ENCODE peak calls at places on chromosomes 6 and 20, in nine cellular contexts. I is A673; G is A549; D is pancreas; M is sigmoid colon; C is uterus; A is brain microvascular endothelial cell; W is CD8-positive, alpha-beta T cell; U is heart right ventricle. O is an unnamed sample.

GRCh38 chr6:162733489-162733888 is 5.7 kb downstream of the PACRG start:
- DNase-seq in U (no peak), W (no peak), G (no peak), D (no peak), I (no peak), M (no peak), A (no peak), C (no peak), O (no peak)

GRCh38 chr6:125750692-125751333 is 1.4 kb downstream of the HEY2 start:
- DNase-seq in M (no peak), W (no peak), D (no peak), A (no peak), U (no peak), C (no peak), I (no peak), G (no peak), O (no peak)

GRCh38 chr6:80639243-80639642 is 532.8 kb downstream of the BCKDHB start:
- DNase-seq in I (peak; percentile 10), U (no peak), G (peak; percentile 19), W (no peak), A (no peak), D (no peak), C (no peak), M (no peak), O (no peak)

GRCh38 chr6:150685860-150686259 is 86.2 kb downstream of the PLEKHG1 start:
- DNase-seq in I (peak; percentile 48), D (no peak), W (peak; percentile 33), A (no peak), C (peak; percentile 28), U (peak; percentile 36), G (peak; percentile 28), M (no peak), O (no peak)

GRCh38 chr6:26286168-26286854 is 78.7 kb upstream of the BTN3A2 start:
- DNase-seq in G (peak; percentile 70), W (peak; percentile 82), A (peak; percentile 42), C (peak; percentile 76), M (peak; percentile 88), D (peak; percentile 82), I (peak; percentile 78), U (peak; percentile 44), O (peak; percentile 14)

GRCh38 chr6:10465633-10466499 is 51.0 kb upstream of the TFAP2A start:
- DNase-seq in C (no peak), A (peak; percentile 56), W (peak; percentile 9), D (no peak), M (no peak), U (no peak), I (peak; percentile 67), G (peak; percentile 72), O (no peak)

GRCh38 chr6:110509617-110510231 is 33.3 kb upstream of the SLC22A16 start:
- DNase-seq in M (no peak), G (peak; percentile 66), I (no peak), A (peak; percentile 97), W (no peak), U (no peak), C (peak; percentile 25), D (no peak), O (no peak)

GRCh38 chr6:94272327-94272726 is 853.0 kb upstream of the EPHA7 start:
- DNase-seq in I (no peak), M (no peak), U (no peak), C (no peak), W (no peak), D (no peak), G (no peak), A (no peak), O (no peak)

GRCh38 chr6:2155206-2155605 is 90.2 kb downstream of the GMDS start:
- DNase-seq in D (no peak), G (no peak), M (no peak), C (no peak), A (no peak), I (no peak), U (no peak), W (no peak), O (no peak)

GRCh38 chr6:13156381-13156780 is 172.0 kb downstream of the TBC1D7 start:
- DNase-seq in W (no peak), G (no peak), C (no peak), A (no peak), U (no peak), M (no peak), I (no peak), D (no peak), O (no peak)

GRCh38 chr6:106197441-106197840 is 111.3 kb downstream of the PRDM1 start:
- DNase-seq in M (no peak), I (peak; percentile 1), C (no peak), G (no peak), D (no peak), A (no peak), W (no peak), U (no peak), O (no peak)

GRCh38 chr6:161133973-161134372 is 139.9 kb downstream of the AGPAT4 start:
- DNase-seq in W (no peak), U (no peak), D (no peak), I (no peak), G (no peak), C (no peak), A (no peak), M (no peak), O (no peak)

GRCh38 chr6:15331629-15332241 is 85.9 kb downstream of the JARID2 start:
- DNase-seq in G (no peak), W (no peak), C (no peak), U (no peak), I (no peak), M (no peak), A (no peak), D (no peak), O (no peak)

GRCh38 chr6:15332441-15332840 is 86.6 kb downstream of the JARID2 start:
- DNase-seq in I (no peak), G (no peak), C (no peak), U (no peak), A (no peak), W (no peak), D (no peak), M (no peak), O (no peak)

GRCh38 chr6:15331143-15331542 is 85.3 kb downstream of the JARID2 start:
- DNase-seq in G (no peak), I (no peak), D (no peak), W (no peak), U (no peak), C (no peak), A (no peak), M (no peak), O (no peak)

GRCh38 chr6:15329154-15329781 is 83.4 kb downstream of the JARID2 start:
- DNase-seq in D (no peak), I (peak; percentile 85), M (no peak), G (no peak), C (no peak), A (peak; percentile 95), W (no peak), U (no peak), O (no peak)

GRCh38 chr6:15330174-15330934 is 84.5 kb downstream of the JARID2 start:
- DNase-seq in G (no peak), I (no peak), D (no peak), U (no peak), C (no peak), W (no peak), M (no peak), A (no peak), O (no peak)
- H3K27ac ChIP-seq in G (no peak overlapping the region), I (no peak overlapping the region), D (no peak overlapping the region), U (no peak overlapping the region), C (no peak overlapping the region), W (no peak overlapping the region), M (no peak overlapping the region), A (peak overlapping the region; percentile 30), O (no peak overlapping the region)

GRCh38 chr6:27862396-27863061 is 49.7 kb downstream of the OR2B2 start:
- DNase-seq in D (no peak), A (no peak), G (no peak), C (no peak), W (no peak), I (no peak), U (no peak), M (no peak), O (no peak)
- H3K27ac ChIP-seq in D (no peak overlapping the region), A (no peak overlapping the region), G (no peak overlapping the region), C (no peak overlapping the region), W (no peak overlapping the region), I (peak overlapping the region; percentile 48), U (no peak overlapping the region), M (no peak overlapping the region), O (no peak overlapping the region)

DNA sequence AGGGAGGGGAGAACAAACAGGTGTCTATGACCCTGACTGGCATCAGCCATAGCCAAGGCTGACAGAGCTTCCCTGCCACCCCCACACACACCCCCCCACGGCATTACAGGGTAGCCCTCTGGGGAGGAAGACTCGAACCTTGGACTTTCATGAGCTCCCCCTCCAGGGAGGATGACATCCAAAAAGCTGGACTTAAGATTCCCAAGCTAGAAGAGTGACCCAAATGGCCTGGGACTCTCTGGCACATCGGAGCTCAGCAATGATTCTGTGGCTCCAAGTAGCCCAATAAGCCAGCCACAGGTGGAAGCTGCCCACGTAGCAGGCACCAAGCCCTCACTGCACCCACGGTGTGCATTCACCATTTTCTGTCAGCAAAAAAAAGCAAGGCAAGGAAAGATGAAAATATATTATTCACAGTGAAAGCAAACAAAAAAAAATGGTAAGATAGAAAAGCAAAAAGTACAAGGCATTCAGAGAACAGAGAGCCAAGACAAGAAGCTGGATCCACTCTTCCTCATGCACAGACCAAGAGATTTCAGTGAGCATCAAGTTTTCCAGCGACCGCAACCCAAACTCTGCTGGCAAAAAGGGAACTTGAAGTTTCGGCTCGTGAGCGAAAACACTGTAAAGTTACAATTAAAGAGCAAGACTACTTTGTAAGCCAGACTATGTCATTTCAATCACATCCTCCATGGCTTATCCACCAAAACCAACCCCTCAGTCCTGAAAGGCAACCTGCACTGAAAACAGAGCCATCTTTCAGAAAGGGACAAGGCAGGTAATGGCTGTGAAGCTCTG is 10.9 kb downstream of the JAG1 start:
- DNase-seq in A (no peak), C (peak; percentile 11), U (no peak), I (no peak), W (no peak), D (no peak), M (no peak), G (no peak), O (no peak)
- H3K27ac ChIP-seq in A (no peak overlapping the region), C (peak overlapping the region; percentile 39), U (peak overlapping the region; percentile 5), I (no peak overlapping the region), W (no peak overlapping the region), D (no peak overlapping the region), M (peak overlapping the region; percentile 83), G (no peak overlapping the region), O (no peak overlapping the region)

GRCh38 chr6:87407896-87408720 is at the start of gene CFAP206:
- DNase-seq in M (peak; percentile 88), I (peak; percentile 84), G (peak; percentile 84), U (peak; percentile 82), A (peak; percentile 71), D (peak; percentile 87), W (peak; percentile 77), C (peak; percentile 79), O (peak; percentile 69)

GRCh38 chr6:87401832-87402231 is 5.9 kb upstream of the CFAP206 start:
- DNase-seq in G (no peak), M (no peak), C (no peak), U (no peak), W (no peak), A (no peak), I (no peak), D (no peak), O (no peak)

GRCh38 chr6:87408721-87409155 is 966 bp downstream of the CFAP206 start:
- DNase-seq in D (no peak), C (no peak), I (no peak), M (no peak), W (no peak), U (no peak), A (no peak), G (no peak), O (no peak)

DNA sequence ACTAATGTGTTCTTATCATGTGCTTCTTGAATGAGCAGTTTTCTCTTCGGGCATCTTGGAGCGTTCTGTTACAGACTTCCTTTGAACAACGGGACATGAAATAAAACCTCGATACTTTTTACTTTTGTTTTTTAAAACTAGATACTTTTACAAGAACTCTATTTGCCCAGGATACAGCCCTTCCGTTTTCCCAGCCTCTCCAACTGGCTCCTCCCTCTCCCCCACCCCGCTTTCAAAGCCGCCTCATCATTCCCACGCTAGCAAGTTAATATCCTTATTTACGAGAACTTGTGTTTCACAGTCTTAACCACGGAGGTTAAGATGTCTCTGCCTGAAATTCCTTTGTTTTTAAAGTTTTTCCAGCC is 259 bp upstream of the CFAP206 start:
- DNase-seq in I (no peak), U (no peak), D (no peak), W (no peak), G (no peak), A (peak; percentile 51), M (peak; percentile 67), C (peak; percentile 38), O (no peak)
- H3K27ac ChIP-seq in I (no peak overlapping the region), U (peak overlapping the region; percentile 82), D (no peak overlapping the region), W (no peak overlapping the region), G (peak overlapping the region; percentile 77), A (peak overlapping the region; percentile 76), M (peak overlapping the region; percentile 84), C (peak overlapping the region; percentile 85), O (no peak overlapping the region)

O was measured in substantia nigra.